ENCODE peak calls at places on chromosomes 5 and 9, in four cellular contexts. V is breast epithelium, R is SK-N-SH, G is heart left ventricle. S is an unnamed sample.

GRCh38 chr9:7320139-7320538 is 479.4 kb downstream of the DMAC1 start:
- DNase-seq in V (no peak), R (peak; percentile 19), G (no peak), S (peak; percentile 10)

GRCh38 chr9:134918646-134919045 is 934 bp upstream of the FCN1 start:
- DNase-seq in V (no peak), R (no peak), G (no peak), S (no peak)

GRCh38 chr9:117957267-117957666 is 253.1 kb downstream of the TLR4 start:
- DNase-seq in V (no peak), R (no peak), G (no peak), S (no peak)

GRCh38 chr5:133827830-133828229 is 140.6 kb downstream of the C5orf15 start:
- DNase-seq in V (no peak), R (no peak), G (no peak), S (no peak)

GRCh38 chr9:84283895-84284294 is 56.7 kb downstream of the SLC28A3 start:
- DNase-seq in V (no peak), R (no peak), G (no peak), S (no peak)

GRCh38 chr5:122756263-122756911 is 18.5 kb upstream of the SNX2 start:
- DNase-seq in V (no peak), R (no peak), G (no peak), S (no peak)

GRCh38 chr9:91036356-91036755 is 234.7 kb downstream of the SYK start:
- DNase-seq in V (no peak), R (no peak), G (no peak), S (no peak)

GRCh38 chr5:142063878-142064331 is 44.7 kb upstream of the NDFIP1 start:
- DNase-seq in V (no peak), R (peak; percentile 82), G (peak; percentile 79), S (no peak)

GRCh38 chr5:65440456-65440855 is 41.3 kb downstream of the ADAMTS6 start:
- DNase-seq in V (no peak), R (no peak), G (no peak), S (no peak)

GRCh38 chr9:36023260-36024048 is 13.3 kb upstream of the RECK start:
- DNase-seq in V (peak; percentile 66), R (peak; percentile 68), G (peak; percentile 51), S (peak; percentile 38)

GRCh38 chr9:114049453-114050225 is 28.5 kb downstream of the AMBP start:
- DNase-seq in V (peak; percentile 46), R (no peak), G (no peak), S (no peak)

GRCh38 chr9:94729199-94729598 is 2.7 kb downstream of the AOPEP start:
- DNase-seq in V (no peak), R (no peak), G (no peak), S (no peak)
- TF ChIP-seq CTCF in V (no peak), R (peak; percentile 16), G (no peak), S (no peak)

DNA sequence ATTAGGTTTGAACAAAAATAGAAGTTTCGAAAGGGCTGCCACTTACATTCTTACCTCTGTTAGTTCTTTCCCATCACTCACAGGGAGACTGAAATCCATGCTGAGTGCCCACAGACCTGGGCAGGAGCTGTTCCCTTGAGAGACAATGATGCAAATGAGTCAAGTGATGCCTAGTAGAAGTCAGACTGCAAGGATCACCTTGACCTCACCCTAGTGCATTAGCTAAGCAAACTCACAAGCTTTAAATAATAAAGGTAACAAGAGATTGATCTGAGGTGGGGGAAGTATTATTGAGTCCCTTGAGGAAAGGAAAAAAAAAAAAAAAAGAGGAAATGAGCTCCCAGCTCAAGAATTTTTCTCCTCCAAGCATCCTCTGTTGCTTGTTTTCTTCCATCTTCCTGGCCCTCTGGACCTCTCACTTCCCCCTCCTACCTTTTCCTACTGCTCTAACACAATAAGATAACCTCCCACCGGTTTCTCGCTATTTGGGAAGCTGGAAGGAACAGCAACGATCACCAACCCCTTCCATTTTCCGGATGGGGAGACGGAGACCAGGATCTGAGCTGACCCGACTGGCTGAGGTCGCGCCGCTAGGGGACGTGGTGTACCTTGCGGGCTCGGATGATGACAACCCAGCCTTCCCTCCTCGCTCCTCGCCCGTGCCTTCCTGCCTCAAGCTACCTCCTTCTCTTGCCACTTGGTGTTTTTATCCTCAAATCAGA is 2.0 kb downstream of the LPAR1 start:
- DNase-seq in V (peak; percentile 59), R (peak; percentile 69), G (peak; percentile 34), S (no peak)
- H3K4me3 ChIP-seq in V (peak overlapping the region; percentile 90), R (peak overlapping the region; percentile 68), G (peak overlapping the region; percentile 70), S (no peak overlapping the region)

GRCh38 chr9:68648164-68648563 is 56.9 kb upstream of the PIP5K1B start:
- DNase-seq in V (no peak), R (no peak), G (no peak), S (no peak)
- TF ChIP-seq CTCF in V (no peak), R (no peak), G (no peak), S (no peak)

GRCh38 chr5:149422429-149423286 is 43.6 kb upstream of the IL17B start:
- DNase-seq in V (no peak), R (peak; percentile 89), G (peak; percentile 88), S (no peak)

GRCh38 chr5:149425729-149426128 is 46.6 kb upstream of the IL17B start:
- DNase-seq in V (no peak), R (no peak), G (no peak), S (no peak)

GRCh38 chr5:149424371-149425315 is 45.6 kb upstream of the IL17B start:
- DNase-seq in V (no peak), R (no peak), G (no peak), S (no peak)

GRCh38 chr5:149421834-149422233 is 42.7 kb upstream of the IL17B start:
- DNase-seq in V (no peak), R (no peak), G (no peak), S (no peak)

GRCh38 chr5:149423287-149424268 is 44.5 kb upstream of the IL17B start:
- DNase-seq in V (no peak), R (peak; percentile 58), G (peak; percentile 79), S (no peak)
- H3K4me3 ChIP-seq in V (no peak overlapping the region), R (no peak overlapping the region), G (peak overlapping the region; percentile 52), S (no peak overlapping the region)

GRCh38 chr9:111975709-111976108 is 79.1 kb downstream of the UGCG start:
- DNase-seq in V (no peak), R (no peak), G (no peak), S (no peak)
- TF ChIP-seq CTCF in V (no peak), R (no peak), G (no peak), S (peak; percentile 37)

GRCh38 chr5:58891072-58891970 is 308.4 kb downstream of the RAB3C start:
- DNase-seq in V (peak; percentile 59), R (peak; percentile 75), G (peak; percentile 51), S (no peak)
- H3K4me3 ChIP-seq in V (peak overlapping the region; percentile 32), R (peak overlapping the region; percentile 49), G (peak overlapping the region; percentile 13), S (no peak overlapping the region)

GRCh38 chr9:470795-471194 is 256.1 kb downstream of the DOCK8 start:
- DNase-seq in V (no peak), R (no peak), G (no peak), S (no peak)

GRCh38 chr9:468766-469496 is 254.3 kb downstream of the DOCK8 start:
- DNase-seq in V (no peak), R (no peak), G (no peak), S (no peak)

GRCh38 chr9:471320-471719 is 256.7 kb downstream of the DOCK8 start:
- DNase-seq in V (no peak), R (no peak), G (no peak), S (no peak)

GRCh38 chr9:470041-470781 is 255.5 kb downstream of the DOCK8 start:
- DNase-seq in V (peak; percentile 86), R (peak; percentile 83), G (peak; percentile 79), S (peak; percentile 68)

DNA sequence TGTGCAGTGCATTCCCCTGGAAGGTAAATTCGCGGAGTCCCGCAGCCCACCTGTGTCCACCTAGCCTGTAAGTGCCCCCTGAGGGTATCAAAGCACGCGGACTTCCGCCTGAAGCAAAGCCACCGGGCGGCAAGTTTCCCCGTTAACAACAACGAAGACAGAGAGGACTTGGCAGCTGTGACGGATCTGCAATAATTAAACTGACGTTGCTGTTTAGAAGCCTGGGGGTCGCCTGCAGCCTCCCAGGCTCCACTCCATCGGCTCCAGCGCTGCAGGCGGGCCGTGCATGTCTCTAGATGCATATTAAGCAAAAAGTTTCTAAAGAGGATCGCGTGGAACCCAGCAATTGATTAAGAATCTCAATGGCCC is 255.0 kb downstream of the DOCK8 start:
- DNase-seq in V (no peak), R (no peak), G (peak; percentile 16), S (no peak)
- TF ChIP-seq CTCF in V (no peak), R (no peak), G (no peak), S (no peak)

GRCh38 chr5:27516437-27516836 is 478.1 kb upstream of the CDH9 start:
- DNase-seq in V (no peak), R (no peak), G (no peak), S (no peak)

DNA sequence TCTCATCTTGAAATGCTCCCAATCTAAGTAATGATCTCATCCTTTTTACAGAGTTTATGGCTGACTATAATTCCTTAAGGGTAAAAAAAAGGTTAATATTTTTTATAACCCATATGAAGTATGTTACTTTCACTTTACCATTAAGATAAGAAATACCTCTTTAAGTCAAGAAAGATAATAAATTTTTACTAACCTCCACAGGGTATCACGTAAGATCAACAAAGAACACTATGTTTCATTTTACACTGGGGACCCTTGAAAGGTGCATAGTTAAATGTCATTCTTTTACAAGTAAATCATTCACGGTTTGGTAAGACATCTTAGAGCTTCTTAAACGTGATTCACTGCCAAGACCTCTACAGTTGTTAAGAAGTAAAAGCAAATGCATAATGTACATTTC is 472.7 kb upstream of the CDH9 start:
- DNase-seq in V (no peak), R (no peak), G (no peak), S (no peak)
- H3K4me3 ChIP-seq in V (no peak overlapping the region), R (no peak overlapping the region), G (no peak overlapping the region), S (no peak overlapping the region)

DNA sequence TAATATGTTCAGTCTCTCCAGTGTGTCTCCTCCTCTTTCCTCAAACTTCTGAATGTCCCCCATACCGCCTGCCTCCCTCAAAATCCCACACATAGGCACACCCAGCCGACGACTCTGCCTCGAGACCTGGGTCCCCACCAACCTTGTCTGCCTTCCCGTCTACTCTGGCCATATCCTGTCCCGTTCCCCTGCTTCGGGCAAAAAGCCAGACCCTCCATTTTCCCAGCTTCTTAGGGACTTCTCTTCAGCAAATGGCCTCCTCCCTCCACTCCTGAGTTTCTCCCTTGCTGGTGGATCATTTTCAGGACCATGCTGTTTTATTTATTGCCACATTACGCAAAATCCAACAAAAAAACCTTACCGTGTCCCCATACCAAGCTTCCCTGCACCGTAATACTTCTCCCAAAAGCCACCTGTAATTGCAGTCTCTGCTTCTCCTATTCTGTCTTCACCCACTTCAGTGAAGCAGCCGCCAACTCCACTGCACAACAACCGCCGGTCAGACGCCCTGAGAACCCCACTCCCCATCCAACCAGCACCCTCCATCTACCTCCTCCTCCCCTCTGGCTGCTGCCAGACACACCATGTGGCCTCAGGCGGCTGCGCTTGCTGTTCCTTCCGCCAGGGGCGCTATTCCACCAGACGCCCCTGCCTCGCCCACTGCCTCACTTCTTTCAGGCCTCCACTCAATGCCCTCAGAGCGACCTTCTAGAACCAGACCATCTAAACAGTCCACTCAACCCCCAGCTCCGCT is 117.0 kb downstream of the TRPM6 start:
- DNase-seq in V (no peak), R (peak; percentile 62), G (peak; percentile 8), S (peak; percentile 4)
- TF ChIP-seq CTCF in V (no peak), R (peak; percentile 87), G (peak; percentile 41), S (peak; percentile 98)

S was measured in GM12864.